ENCODE peak calls at places on chromosomes 7 and 10, in ten cellular contexts. One of them, this sample, is unnamed.

GRCh38 chr7:123538897-123539296 is 4.5 kb upstream of the IQUB start:
- DNase-seq in NCI-H774: no peak
- DNase-seq in activated CD4-positive, alpha-beta T cell treated with anti-CD3 and anti-CD28 coated beads for 48 hours: no peak
- DNase-seq in lung microvascular endothelial cell: no peak
- DNase-seq in mucosa of gallbladder: no peak
- DNase-seq in right cardiac atrium: no peak
- DNase-seq in sciatic nerve: no peak
- DNase-seq in mesenchymal stem cell: no peak
- DNase-seq in activated CD4-positive, alpha-beta memory T cell treated with anti-CD3 and anti-CD28 coated beads, Interleukin-2, amount 10 ng/mL, durations not matched to agents 7 days and 5 days: no peak
- DNase-seq in sigmoid colon: no peak
- DNase-seq in this sample: no peak

GRCh38 chr7:67438174-67438837 is 441.7 kb downstream of the TYW1 start:
- DNase-seq in NCI-H774: peak
- DNase-seq in activated CD4-positive, alpha-beta T cell treated with anti-CD3 and anti-CD28 coated beads for 48 hours: no peak
- DNase-seq in lung microvascular endothelial cell: no peak
- DNase-seq in mucosa of gallbladder: no peak
- DNase-seq in right cardiac atrium: no peak
- DNase-seq in sciatic nerve: no peak
- DNase-seq in mesenchymal stem cell: no peak
- DNase-seq in activated CD4-positive, alpha-beta memory T cell treated with anti-CD3 and anti-CD28 coated beads, Interleukin-2, amount 10 ng/mL, durations not matched to agents 7 days and 5 days: no peak
- DNase-seq in sigmoid colon: no peak
- DNase-seq in this sample: no peak

GRCh38 chr7:44490351-44491200 is at the start of gene NUDCD3:
- DNase-seq in NCI-H774: peak
- DNase-seq in activated CD4-positive, alpha-beta T cell treated with anti-CD3 and anti-CD28 coated beads for 48 hours: peak
- DNase-seq in lung microvascular endothelial cell: peak
- DNase-seq in mucosa of gallbladder: peak
- DNase-seq in right cardiac atrium: peak
- DNase-seq in sciatic nerve: peak
- DNase-seq in mesenchymal stem cell: peak
- DNase-seq in activated CD4-positive, alpha-beta memory T cell treated with anti-CD3 and anti-CD28 coated beads, Interleukin-2, amount 10 ng/mL, durations not matched to agents 7 days and 5 days: peak
- DNase-seq in sigmoid colon: peak
- DNase-seq in this sample: peak

GRCh38 chr7:72292794-72293193 is 119.3 kb downstream of the CALN1 start:
- DNase-seq in NCI-H774: no peak
- DNase-seq in activated CD4-positive, alpha-beta T cell treated with anti-CD3 and anti-CD28 coated beads for 48 hours: no peak
- DNase-seq in lung microvascular endothelial cell: peak
- DNase-seq in mucosa of gallbladder: no peak
- DNase-seq in right cardiac atrium: no peak
- DNase-seq in sciatic nerve: no peak
- DNase-seq in mesenchymal stem cell: no peak
- DNase-seq in activated CD4-positive, alpha-beta memory T cell treated with anti-CD3 and anti-CD28 coated beads, Interleukin-2, amount 10 ng/mL, durations not matched to agents 7 days and 5 days: no peak
- DNase-seq in sigmoid colon: no peak
- DNase-seq in this sample: no peak

GRCh38 chr10:85527610-85528317 is 838.8 kb downstream of the GRID1 start:
- DNase-seq in NCI-H774: no peak
- DNase-seq in activated CD4-positive, alpha-beta T cell treated with anti-CD3 and anti-CD28 coated beads for 48 hours: peak
- DNase-seq in lung microvascular endothelial cell: no peak
- DNase-seq in mucosa of gallbladder: no peak
- DNase-seq in right cardiac atrium: no peak
- DNase-seq in sciatic nerve: no peak
- DNase-seq in mesenchymal stem cell: no peak
- DNase-seq in activated CD4-positive, alpha-beta memory T cell treated with anti-CD3 and anti-CD28 coated beads, Interleukin-2, amount 10 ng/mL, durations not matched to agents 7 days and 5 days: no peak
- DNase-seq in sigmoid colon: no peak
- DNase-seq in this sample: no peak

GRCh38 chr7:99042957-99043356 is 101.0 kb downstream of the SMURF1 start:
- DNase-seq in NCI-H774: no peak
- DNase-seq in activated CD4-positive, alpha-beta T cell treated with anti-CD3 and anti-CD28 coated beads for 48 hours: no peak
- DNase-seq in lung microvascular endothelial cell: peak
- DNase-seq in mucosa of gallbladder: no peak
- DNase-seq in right cardiac atrium: no peak
- DNase-seq in sciatic nerve: no peak
- DNase-seq in mesenchymal stem cell: peak
- DNase-seq in activated CD4-positive, alpha-beta memory T cell treated with anti-CD3 and anti-CD28 coated beads, Interleukin-2, amount 10 ng/mL, durations not matched to agents 7 days and 5 days: no peak
- DNase-seq in sigmoid colon: no peak
- DNase-seq in this sample: no peak

GRCh38 chr7:133984023-133984422 is 143.1 kb upstream of the LRGUK start:
- DNase-seq in NCI-H774: no peak
- DNase-seq in activated CD4-positive, alpha-beta T cell treated with anti-CD3 and anti-CD28 coated beads for 48 hours: no peak
- DNase-seq in lung microvascular endothelial cell: no peak
- DNase-seq in mucosa of gallbladder: no peak
- DNase-seq in right cardiac atrium: no peak
- DNase-seq in sciatic nerve: no peak
- DNase-seq in mesenchymal stem cell: no peak
- DNase-seq in activated CD4-positive, alpha-beta memory T cell treated with anti-CD3 and anti-CD28 coated beads, Interleukin-2, amount 10 ng/mL, durations not matched to agents 7 days and 5 days: no peak
- DNase-seq in sigmoid colon: no peak
- DNase-seq in this sample: no peak

GRCh38 chr7:122384528-122384927 is 80.0 kb upstream of the FEZF1 start:
- DNase-seq in NCI-H774: no peak
- DNase-seq in activated CD4-positive, alpha-beta T cell treated with anti-CD3 and anti-CD28 coated beads for 48 hours: no peak
- DNase-seq in lung microvascular endothelial cell: no peak
- DNase-seq in mucosa of gallbladder: no peak
- DNase-seq in right cardiac atrium: no peak
- DNase-seq in sciatic nerve: no peak
- DNase-seq in mesenchymal stem cell: no peak
- DNase-seq in activated CD4-positive, alpha-beta memory T cell treated with anti-CD3 and anti-CD28 coated beads, Interleukin-2, amount 10 ng/mL, durations not matched to agents 7 days and 5 days: no peak
- DNase-seq in sigmoid colon: no peak
- DNase-seq in this sample: no peak

GRCh38 chr7:92266415-92267241 is 20.9 kb downstream of the ANKIB1 start:
- DNase-seq in NCI-H774: no peak
- DNase-seq in activated CD4-positive, alpha-beta T cell treated with anti-CD3 and anti-CD28 coated beads for 48 hours: no peak
- DNase-seq in lung microvascular endothelial cell: no peak
- DNase-seq in mucosa of gallbladder: no peak
- DNase-seq in right cardiac atrium: no peak
- DNase-seq in sciatic nerve: no peak
- DNase-seq in mesenchymal stem cell: no peak
- DNase-seq in activated CD4-positive, alpha-beta memory T cell treated with anti-CD3 and anti-CD28 coated beads, Interleukin-2, amount 10 ng/mL, durations not matched to agents 7 days and 5 days: no peak
- DNase-seq in sigmoid colon: no peak
- DNase-seq in this sample: no peak

GRCh38 chr7:50371551-50372021 is 67.1 kb downstream of the IKZF1 start:
- DNase-seq in NCI-H774: no peak
- DNase-seq in activated CD4-positive, alpha-beta T cell treated with anti-CD3 and anti-CD28 coated beads for 48 hours: no peak
- DNase-seq in lung microvascular endothelial cell: no peak
- DNase-seq in mucosa of gallbladder: no peak
- DNase-seq in right cardiac atrium: no peak
- DNase-seq in sciatic nerve: no peak
- DNase-seq in mesenchymal stem cell: no peak
- DNase-seq in activated CD4-positive, alpha-beta memory T cell treated with anti-CD3 and anti-CD28 coated beads, Interleukin-2, amount 10 ng/mL, durations not matched to agents 7 days and 5 days: no peak
- DNase-seq in sigmoid colon: no peak
- DNase-seq in this sample: no peak

GRCh38 chr7:110800984-110801383 is 289.9 kb upstream of the LRRN3 start:
- DNase-seq in NCI-H774: no peak
- DNase-seq in activated CD4-positive, alpha-beta T cell treated with anti-CD3 and anti-CD28 coated beads for 48 hours: no peak
- DNase-seq in lung microvascular endothelial cell: no peak
- DNase-seq in mucosa of gallbladder: no peak
- DNase-seq in right cardiac atrium: no peak
- DNase-seq in sciatic nerve: no peak
- DNase-seq in mesenchymal stem cell: no peak
- DNase-seq in activated CD4-positive, alpha-beta memory T cell treated with anti-CD3 and anti-CD28 coated beads, Interleukin-2, amount 10 ng/mL, durations not matched to agents 7 days and 5 days: no peak
- DNase-seq in sigmoid colon: no peak
- DNase-seq in this sample: no peak

GRCh38 chr7:94971051-94971867 is 63.9 kb downstream of the PPP1R9A start:
- DNase-seq in NCI-H774: no peak
- DNase-seq in activated CD4-positive, alpha-beta T cell treated with anti-CD3 and anti-CD28 coated beads for 48 hours: no peak
- DNase-seq in lung microvascular endothelial cell: no peak
- DNase-seq in mucosa of gallbladder: no peak
- DNase-seq in right cardiac atrium: no peak
- DNase-seq in sciatic nerve: no peak
- DNase-seq in mesenchymal stem cell: no peak
- DNase-seq in activated CD4-positive, alpha-beta memory T cell treated with anti-CD3 and anti-CD28 coated beads, Interleukin-2, amount 10 ng/mL, durations not matched to agents 7 days and 5 days: no peak
- DNase-seq in sigmoid colon: no peak
- DNase-seq in this sample: no peak

GRCh38 chr7:31019509-31019908 is 32.6 kb upstream of the ADCYAP1R1 start:
- DNase-seq in NCI-H774: no peak
- DNase-seq in activated CD4-positive, alpha-beta T cell treated with anti-CD3 and anti-CD28 coated beads for 48 hours: no peak
- DNase-seq in lung microvascular endothelial cell: no peak
- DNase-seq in mucosa of gallbladder: no peak
- DNase-seq in right cardiac atrium: no peak
- DNase-seq in sciatic nerve: no peak
- DNase-seq in mesenchymal stem cell: no peak
- DNase-seq in activated CD4-positive, alpha-beta memory T cell treated with anti-CD3 and anti-CD28 coated beads, Interleukin-2, amount 10 ng/mL, durations not matched to agents 7 days and 5 days: no peak
- DNase-seq in sigmoid colon: no peak
- DNase-seq in this sample: no peak